ENCODE peak calls at places on chromosome 10, in ten cellular contexts. J is body of pancreas, O is H1, T is Peyer's patch, B is spleen, G is HepG2, V is tibial nerve, P is stomach, U is HCT116, Y is prostate gland. K is an unnamed sample.

GRCh38 chr10:22379059-22379458 is 33.8 kb downstream of the SPAG6 start:
- DNase-seq in J (no peak), O (no peak), T (no peak), B (no peak), G (no peak), V (no peak), P (no peak), U (no peak), Y (no peak), K (no peak)

GRCh38 chr10:58952747-58953466 is 223.5 kb upstream of the PHYHIPL start:
- DNase-seq in J (peak; percentile 76), O (peak; percentile 69), T (no peak), B (no peak), G (peak; percentile 53), V (peak; percentile 91), P (peak; percentile 46), U (peak; percentile 24), Y (peak; percentile 49), K (peak; percentile 44)

GRCh38 chr10:93074597-93075368 is 1.1 kb downstream of the CYP26A1 start:
- DNase-seq in J (no peak), O (peak; percentile 82), T (no peak), B (no peak), G (no peak), V (no peak), P (no peak), U (no peak), Y (peak; percentile 2), K (no peak)

GRCh38 chr10:19954601-19955000 is 138.4 kb downstream of the PLXDC2 start:
- DNase-seq in J (no peak), O (no peak), T (no peak), B (no peak), G (no peak), V (no peak), P (no peak), U (no peak), Y (no peak), K (no peak)

GRCh38 chr10:20714518-20714917 is 182.6 kb downstream of the NEBL start:
- DNase-seq in J (no peak), O (no peak), T (no peak), B (no peak), G (no peak), V (no peak), P (no peak), U (no peak), Y (no peak), K (no peak)

GRCh38 chr10:73494877-73495225 is 973 bp downstream of the PPP3CB start:
- DNase-seq in J (no peak), O (no peak), T (no peak), B (no peak), G (no peak), V (no peak), P (no peak), U (no peak), Y (no peak), K (no peak)

GRCh38 chr10:80515511-80515910 is 22.2 kb upstream of the SH2D4B start:
- DNase-seq in J (no peak), O (no peak), T (no peak), B (peak; percentile 65), G (no peak), V (no peak), P (no peak), U (no peak), Y (no peak), K (no peak)

GRCh38 chr10:47368431-47369180 is 15.5 kb downstream of the ZNF488 start:
- DNase-seq in J (no peak), O (no peak), T (no peak), B (peak; percentile 67), G (no peak), V (no peak), P (peak; percentile 25), U (no peak), Y (no peak), K (no peak)

GRCh38 chr10:110865184-110865803 is 6.4 kb upstream of the PDCD4 start:
- DNase-seq in J (no peak), O (no peak), T (no peak), B (no peak), G (no peak), V (no peak), P (no peak), U (no peak), Y (peak; percentile 63), K (no peak)

GRCh38 chr10:110226926-110227641 is 19.7 kb downstream of the MXI1 start:
- DNase-seq in J (peak; percentile 77), O (peak; percentile 61), T (peak; percentile 79), B (peak; percentile 95), G (no peak), V (no peak), P (peak; percentile 64), U (peak; percentile 49), Y (peak; percentile 60), K (peak; percentile 77)

GRCh38 chr10:95480102-95480900 is 80.9 kb downstream of the SORBS1 start:
- DNase-seq in J (no peak), O (no peak), T (no peak), B (no peak), G (no peak), V (peak; percentile 37), P (no peak), U (no peak), Y (no peak), K (peak; percentile 51)

GRCh38 chr10:123150986-123151738 is 3.0 kb upstream of the BUB3 start:
- DNase-seq in J (peak; percentile 17), O (peak; percentile 83), T (no peak), B (peak; percentile 82), G (no peak), V (no peak), P (no peak), U (no peak), Y (no peak), K (no peak)
- H3K27me3 ChIP-seq in J (peaks cover 54% of the 10 kb centered on the region), O (peaks cover 67% of the 10 kb centered on the region), T (no peaks in the 10 kb centered on the region), B (peaks cover 61% of the 10 kb centered on the region), G (peaks cover 19% of the 10 kb centered on the region), V (no peaks in the 10 kb centered on the region), P (peaks cover 51% of the 10 kb centered on the region), U (no peaks in the 10 kb centered on the region), Y (peaks cover 46% of the 10 kb centered on the region), K (peaks cover 62% of the 10 kb centered on the region)

GRCh38 chr10:43859016-43859525 is 210.4 kb upstream of the ZNF32 start:
- DNase-seq in J (no peak), O (peak; percentile 6), T (no peak), B (no peak), G (no peak), V (no peak), P (no peak), U (no peak), Y (no peak), K (no peak)

GRCh38 chr10:43856299-43856698 is 207.6 kb upstream of the ZNF32 start:
- DNase-seq in J (no peak), O (peak; percentile 8), T (no peak), B (peak; percentile 40), G (no peak), V (no peak), P (no peak), U (no peak), Y (no peak), K (no peak)

GRCh38 chr10:43855667-43856210 is 207.1 kb upstream of the ZNF32 start:
- DNase-seq in J (no peak), O (peak; percentile 11), T (no peak), B (peak; percentile 47), G (no peak), V (no peak), P (no peak), U (no peak), Y (no peak), K (no peak)

GRCh38 chr10:43854042-43854441 is 205.4 kb upstream of the ZNF32 start:
- DNase-seq in J (no peak), O (peak; percentile 10), T (no peak), B (no peak), G (peak; percentile 30), V (no peak), P (no peak), U (peak; percentile 35), Y (no peak), K (no peak)

GRCh38 chr10:43857206-43857952 is 208.7 kb upstream of the ZNF32 start:
- DNase-seq in J (no peak), O (peak; percentile 19), T (no peak), B (peak; percentile 41), G (no peak), V (no peak), P (no peak), U (no peak), Y (no peak), K (no peak)
- TF ChIP-seq POLR2A in J (no peak), O (no peak), T (no peak), B (no peak), G (no peak), V (no peak), P (no peak), U (no peak), Y (no peak), K (no peak)

DNA sequence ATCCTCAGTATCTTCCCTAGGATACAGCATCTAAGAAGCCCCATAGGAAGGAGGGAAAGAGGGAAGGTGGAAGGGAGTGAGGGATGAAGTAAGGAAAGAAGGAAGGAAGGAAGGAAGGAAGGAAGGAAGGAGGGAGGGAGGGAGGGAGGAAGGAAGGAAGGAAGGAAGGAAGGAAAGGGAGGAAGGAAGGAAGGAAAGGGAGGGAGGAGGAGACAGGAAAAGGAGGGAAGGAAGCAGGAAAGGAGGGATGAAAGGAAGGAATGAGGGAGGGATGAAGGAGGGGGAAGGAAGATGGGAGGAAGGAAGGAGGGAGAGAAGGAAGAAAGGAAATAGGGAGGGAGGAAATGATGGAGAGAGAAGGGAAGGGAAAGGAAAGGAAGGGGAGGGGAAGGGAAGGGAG is 455.6 kb upstream of the ZMIZ1 start:
- DNase-seq in J (no peak), O (no peak), T (no peak), B (no peak), G (no peak), V (no peak), P (no peak), U (no peak), Y (no peak), K (no peak)
- H3K27me3 ChIP-seq in J (no peaks in the 10 kb centered on the region), O (no peaks in the 10 kb centered on the region), T (no peaks in the 10 kb centered on the region), B (no peaks in the 10 kb centered on the region), G (no peaks in the 10 kb centered on the region), V (no peaks in the 10 kb centered on the region), P (no peaks in the 10 kb centered on the region), U (peaks cover 6% of the 10 kb centered on the region), Y (no peaks in the 10 kb centered on the region), K (no peaks in the 10 kb centered on the region)

GRCh38 chr10:86954681-86955500 is 2.5 kb downstream of the MMRN2 start:
- DNase-seq in J (no peak), O (peak; percentile 55), T (no peak), B (peak; percentile 66), G (no peak), V (no peak), P (no peak), U (no peak), Y (no peak), K (no peak)

GRCh38 chr10:86956841-86957448 is 470 bp downstream of the MMRN2 start:
- DNase-seq in J (no peak), O (peak; percentile 45), T (no peak), B (no peak), G (no peak), V (no peak), P (no peak), U (no peak), Y (no peak), K (no peak)

GRCh38 chr10:86955501-86956194 is 1.8 kb downstream of the MMRN2 start:
- DNase-seq in J (peak; percentile 5), O (peak; percentile 55), T (no peak), B (peak; percentile 82), G (no peak), V (no peak), P (no peak), U (no peak), Y (no peak), K (no peak)

GRCh38 chr10:86957471-86958108 is at the start of gene MMRN2:
- DNase-seq in J (no peak), O (no peak), T (no peak), B (peak; percentile 80), G (no peak), V (no peak), P (no peak), U (no peak), Y (no peak), K (no peak)

GRCh38 chr10:86956195-86956840 is 1.1 kb downstream of the MMRN2 start:
- DNase-seq in J (no peak), O (peak; percentile 45), T (no peak), B (peak; percentile 62), G (no peak), V (no peak), P (no peak), U (no peak), Y (no peak), K (no peak)
- TF ChIP-seq POLR2A in J (no peak), O (no peak), T (no peak), B (no peak), G (no peak), V (no peak), P (no peak), U (no peak), Y (no peak), K (no peak)

K was measured in uterus.